ENCODE peak calls at places on chromosome 12, in five cellular contexts. P is stimulated activated naive CD4-positive, alpha-beta T cell treated with Interleukin-2 at 50 U/mL for 16 hours; X is HL-60; Z is stimulated activated naive CD8-positive, alpha-beta T cell treated with anti-CD3 and anti-CD28 coated beads, Interleukin-15, amount 100 ng/mL, for 72 hours; B is activated gamma-delta T cell treated with anti-CD3 and anti-CD28 coated beads, Interleukin-2, amount 50 U/mL, for 16 hours. Y is an unnamed sample.

GRCh38 chr12:56634837-56635538 is 4.9 kb upstream of the BAZ2A start:
- DNase-seq in X (peak; percentile 83), P (peak; percentile 63), B (peak; percentile 49), Z (peak; percentile 77), Y (peak; percentile 92)

GRCh38 chr12:121003650-121004049 is 12.6 kb downstream of the C12orf43 start:
- DNase-seq in X (no peak), B (no peak), Z (no peak), P (no peak), Y (no peak)

GRCh38 chr12:51836012-51836832 is 12.3 kb downstream of the FIGNL2 start:
- DNase-seq in B (no peak), P (no peak), Z (no peak), X (no peak), Y (no peak)

GRCh38 chr12:10638728-10639127 is 25.3 kb upstream of the MAGOHB start:
- DNase-seq in P (no peak), Z (no peak), X (no peak), B (no peak), Y (no peak)

GRCh38 chr12:58850826-58851225 is 69.5 kb downstream of the LRIG3 start:
- DNase-seq in B (no peak), P (no peak), Z (no peak), X (no peak), Y (no peak)

GRCh38 chr12:69662764-69663163 is 36.3 kb downstream of the BEST3 start:
- DNase-seq in P (no peak), Z (no peak), B (no peak), X (no peak), Y (no peak)

GRCh38 chr12:66072566-66072965 is 58.0 kb downstream of the LLPH start:
- DNase-seq in B (no peak), X (no peak), Z (no peak), P (no peak), Y (no peak)

GRCh38 chr12:118052324-118053070 is 8.5 kb downstream of the WSB2 start:
- DNase-seq in P (no peak), X (no peak), Z (peak; percentile 46), B (no peak), Y (peak; percentile 97)

GRCh38 chr12:68358532-68359485 is 26.6 kb upstream of the MDM1 start:
- DNase-seq in Z (peak; percentile 68), X (no peak), P (peak; percentile 56), B (peak; percentile 52), Y (peak; percentile 77)

GRCh38 chr12:31645944-31646343 is 13.5 kb upstream of the ETFBKMT start:
- DNase-seq in B (no peak), Z (no peak), P (no peak), X (no peak), Y (peak; percentile 32)

GRCh38 chr12:63319386-63319785 is 168.4 kb upstream of the AVPR1A start:
- DNase-seq in X (no peak), P (no peak), Z (no peak), B (no peak), Y (no peak)

GRCh38 chr12:113727651-113728061 is 238.5 kb downstream of the RBM19 start:
- DNase-seq in Z (no peak), B (no peak), P (no peak), X (no peak), Y (no peak)

GRCh38 chr12:121448771-121449315 is 48.9 kb downstream of the RNF34 start:
- DNase-seq in Z (no peak), X (no peak), P (no peak), B (no peak), Y (no peak)

GRCh38 chr12:1844223-1844622 is 23.9 kb downstream of the LRTM2 start:
- DNase-seq in X (no peak), B (no peak), P (no peak), Z (peak; percentile 1), Y (no peak)

GRCh38 chr12:113165521-113166450 is 16.3 kb downstream of the CFAP73 start:
- DNase-seq in B (no peak), P (no peak), Z (no peak), X (no peak), Y (no peak)

GRCh38 chr12:1812650-1813302 is 7.6 kb upstream of the LRTM2 start:
- DNase-seq in P (no peak), Z (no peak), X (peak; percentile 91), B (no peak), Y (peak; percentile 88)

GRCh38 chr12:54935235-54935951 is 49.2 kb downstream of the TESPA1 start:
- DNase-seq in B (peak; percentile 35), P (peak; percentile 50), X (peak; percentile 21), Z (peak; percentile 64), Y (peak; percentile 81)

GRCh38 chr12:57727758-57728395 is 10.7 kb downstream of the AGAP2 start:
- DNase-seq in B (no peak), Z (peak; percentile 8), P (no peak), X (no peak), Y (no peak)

GRCh38 chr12:55742719-55743130 is at the start of gene GDF11:
- DNase-seq in Z (peak; percentile 68), P (peak; percentile 77), B (peak; percentile 51), X (no peak), Y (peak; percentile 88)

GRCh38 chr12:97835541-97835940 is 372.9 kb downstream of the RMST start:
- DNase-seq in B (no peak), X (no peak), P (no peak), Z (no peak), Y (no peak)

GRCh38 chr12:131912526-131913274 is 16.4 kb upstream of the PUS1 start:
- DNase-seq in Z (no peak), P (no peak), X (no peak), B (no peak), Y (peak; percentile 74)

GRCh38 chr12:52912711-52913423 is 8.0 kb upstream of the KRT8 start:
- DNase-seq in X (no peak), P (no peak), Z (no peak), B (no peak), Y (no peak)

GRCh38 chr12:27843714-27844245 is 63.7 kb upstream of the MANSC4 start:
- DNase-seq in X (no peak), B (no peak), Z (no peak), P (no peak), Y (peak; percentile 48)

GRCh38 chr12:68267892-68268396 is 14.5 kb upstream of the IL22 start:
- DNase-seq in B (no peak), P (no peak), Z (peak; percentile 67), X (peak; percentile 58), Y (peak; percentile 64)

GRCh38 chr12:2335517-2335916 is 282.7 kb downstream of the CACNA1C start:
- DNase-seq in X (no peak), P (no peak), B (no peak), Z (no peak), Y (peak; percentile 62)

GRCh38 chr12:33248364-33248763 is 191.3 kb downstream of the SYT10 start:
- DNase-seq in Z (no peak), P (no peak), X (no peak), B (no peak), Y (no peak)

GRCh38 chr12:77032406-77032805 is 33.0 kb downstream of the E2F7 start:
- DNase-seq in B (no peak), P (no peak), Z (no peak), X (no peak), Y (no peak)

GRCh38 chr12:94056419-94057158 is 91.8 kb upstream of the PLXNC1 start:
- DNase-seq in Z (no peak), X (no peak), P (no peak), B (no peak), Y (no peak)

GRCh38 chr12:68896881-68897540 is 36.0 kb downstream of the CPM start:
- DNase-seq in P (no peak), B (no peak), X (no peak), Z (no peak), Y (no peak)

GRCh38 chr12:75446857-75447256 is 33.7 kb upstream of the GLIPR1 start:
- DNase-seq in B (no peak), X (no peak), P (no peak), Z (no peak), Y (no peak)

GRCh38 chr12:6954754-6955461 is 3.8 kb downstream of the PTPN6 start:
- DNase-seq in X (no peak), B (no peak), Z (peak; percentile 39), P (no peak), Y (no peak)

GRCh38 chr12:25496098-25496587 is 56.9 kb downstream of the LMNTD1 start:
- DNase-seq in Z (no peak), B (no peak), P (no peak), X (no peak), Y (peak; percentile 12)

GRCh38 chr12:52442600-52443061 is 8.5 kb upstream of the KRT75 start:
- DNase-seq in P (no peak), X (no peak), Z (no peak), B (no peak), Y (peak; percentile 10)

GRCh38 chr12:82963961-82964360 is 277.3 kb downstream of the TMTC2 start:
- DNase-seq in Z (no peak), P (no peak), X (no peak), B (no peak), Y (no peak)

GRCh38 chr12:47121146-47121545 is 41.4 kb upstream of the AMIGO2 start:
- DNase-seq in P (no peak), B (no peak), X (no peak), Z (no peak), Y (no peak)

GRCh38 chr12:4215862-4216541 is 57.6 kb upstream of the CCND2 start:
- DNase-seq in P (no peak), X (no peak), Z (peak; percentile 31), B (no peak), Y (no peak)

GRCh38 chr12:106586535-106586802 is 3.7 kb downstream of the RFX4 start:
- DNase-seq in Z (no peak), P (no peak), X (no peak), B (no peak), Y (no peak)

GRCh38 chr12:9925746-9926393 is 6.3 kb downstream of the CLEC2A start:
- DNase-seq in X (no peak), P (no peak), Z (peak; percentile 10), B (no peak), Y (peak; percentile 55)